ENCODE peak calls at places on chromosomes 6 and 20, in seven cellular contexts. W is fibroblast of mammary gland, J is HEK293T, B is mammary epithelial cell, M is renal cortical epithelial cell, T is A549, P is retina. R is an unnamed sample.

GRCh38 chr6:122673345-122673961 is 63.2 kb downstream of the PKIB start:
- DNase-seq in T (no peak), W (no peak), B (peak), J (no peak), M (peak), P (no peak), R (no peak)

GRCh38 chr6:13615802-13616140 is 636 bp downstream of the NOL7 start:
- DNase-seq in B (no peak), M (peak), P (no peak), W (peak), J (peak), T (no peak), R (no peak)

GRCh38 chr6:34982424-34982852 is 93.4 kb downstream of the ANKS1A start:
- DNase-seq in P (no peak), B (no peak), M (peak), J (no peak), W (peak), T (peak), R (no peak)

GRCh38 chr20:8443464-8444072 is 311.5 kb downstream of the PLCB1 start:
- DNase-seq in J (no peak), T (no peak), M (no peak), B (no peak), W (no peak), P (no peak), R (no peak)

GRCh38 chr6:20454201-20454824 is 52.6 kb downstream of the E2F3 start:
- DNase-seq in J (no peak), W (no peak), T (no peak), B (peak), P (no peak), M (no peak), R (no peak)

GRCh38 chr20:24870876-24871275 is 78.2 kb upstream of the CST7 start:
- DNase-seq in B (no peak), P (peak), T (no peak), W (no peak), M (peak), J (no peak), R (no peak)

GRCh38 chr6:4571011-4571410 is 205.2 kb upstream of the CDYL start:
- DNase-seq in J (no peak), M (no peak), B (no peak), W (no peak), T (no peak), P (no peak), R (no peak)

GRCh38 chr6:134035823-134036296 is 16.6 kb downstream of the SLC2A12 start:
- DNase-seq in J (no peak), P (no peak), M (peak), B (peak), W (peak), T (peak), R (no peak)

GRCh38 chr6:53461682-53462081 is 83.2 kb downstream of the GCLC start:
- DNase-seq in T (no peak), P (no peak), B (no peak), M (no peak), J (no peak), W (no peak), R (no peak)

GRCh38 chr6:126100386-126100785 is 114.0 kb downstream of the TRMT11 start:
- DNase-seq in T (no peak), P (no peak), B (peak), M (no peak), J (no peak), W (no peak), R (no peak)

GRCh38 chr20:16020971-16021370 is 552.3 kb downstream of the KIF16B start:
- DNase-seq in B (peak), M (peak), P (no peak), T (peak), J (no peak), W (peak), R (no peak)

GRCh38 chr6:33192671-33193602 is 670 bp upstream of the COL11A2 start:
- DNase-seq in J (no peak), M (no peak), P (peak), B (no peak), T (no peak), W (no peak), R (no peak)

GRCh38 chr6:100171533-100172321 is 177.7 kb upstream of the MCHR2 start:
- DNase-seq in T (no peak), B (peak), J (no peak), M (peak), W (peak), P (no peak), R (no peak)

GRCh38 chr6:64811145-64811544 is 895.9 kb downstream of the EYS start:
- DNase-seq in P (no peak), B (no peak), T (no peak), W (no peak), M (no peak), J (no peak), R (no peak)

GRCh38 chr6:15020114-15020770 is 225.6 kb upstream of the JARID2 start:
- DNase-seq in T (no peak), P (no peak), M (no peak), B (no peak), J (no peak), W (no peak), R (no peak)

GRCh38 chr6:11535801-11536230 is 1.7 kb upstream of the TMEM170B start:
- DNase-seq in J (no peak), W (peak), T (no peak), P (no peak), M (peak), B (peak), R (no peak)

GRCh38 chr6:10403385-10404106 is 11.3 kb downstream of the TFAP2A start:
- DNase-seq in W (peak), J (no peak), T (peak), B (peak), P (no peak), M (peak), R (no peak)

GRCh38 chr6:101070044-101070608 is 189.0 kb upstream of the ASCC3 start:
- DNase-seq in J (no peak), M (no peak), T (no peak), P (no peak), B (no peak), W (no peak), R (no peak)

GRCh38 chr6:158706369-158706982 is 56.6 kb downstream of the SYTL3 start:
- DNase-seq in B (peak), M (no peak), W (peak), T (peak), J (peak), P (no peak), R (no peak)

GRCh38 chr6:71080793-71081192 is 123.9 kb upstream of the B3GAT2 start:
- DNase-seq in B (peak), P (no peak), T (no peak), M (no peak), W (peak), J (no peak), R (no peak)

GRCh38 chr6:146968041-146968760 is 236.0 kb upstream of the STXBP5 start:
- DNase-seq in W (peak), B (peak), T (peak), P (no peak), M (peak), J (no peak), R (no peak)

GRCh38 chr6:134520181-134521115 is 202.5 kb upstream of the SGK1 start:
- DNase-seq in M (peak), J (no peak), W (peak), T (no peak), B (peak), P (no peak), R (no peak)

R was measured in GM12892.